ENCODE peak calls at places on chromosomes 13 and 19, in five cellular contexts. S is PC-9, H is choroid plexus epithelial cell, B is adrenal gland, V is sigmoid colon. P is an unnamed sample.

GRCh38 chr13:99265823-99266426 is 7.7 kb upstream of the GPR18 start:
- DNase-seq in S (no peak), H (peak), B (no peak), V (no peak), P (no peak)

GRCh38 chr19:18419195-18419698 is at the start of gene SSBP4:
- DNase-seq in S (peak), H (peak), B (peak), V (no peak), P (no peak)

GRCh38 chr13:101098873-101099272 is 317.4 kb downstream of the NALCN start:
- DNase-seq in S (no peak), H (no peak), B (no peak), V (no peak), P (no peak)

GRCh38 chr13:68784275-68784674 is 1323.4 kb upstream of the ATXN8OS start:
- DNase-seq in S (no peak), H (no peak), B (no peak), V (no peak), P (no peak)

GRCh38 chr19:6737873-6738725 is 719 bp upstream of the GPR108 start:
- DNase-seq in S (peak), H (peak), B (peak), V (peak), P (no peak)

GRCh38 chr19:45782820-45783785 is 813 bp upstream of the DMPK start:
- DNase-seq in S (peak), H (peak), B (peak), V (peak), P (no peak)

GRCh38 chr19:45152504-45153338 is 8.1 kb downstream of the NKPD1 start:
- DNase-seq in S (no peak), H (peak), B (peak), V (no peak), P (no peak)

GRCh38 chr19:41792513-41793413 is 3.6 kb upstream of the CEACAM3 start:
- DNase-seq in S (peak), H (peak), B (peak), V (no peak), P (peak)

GRCh38 chr19:8468761-8469458 is 24.1 kb downstream of the HNRNPM start:
- DNase-seq in S (no peak), H (peak), B (no peak), V (no peak), P (no peak)

GRCh38 chr13:114101831-114102520 is 30.4 kb downstream of the RASA3 start:
- DNase-seq in S (no peak), H (no peak), B (no peak), V (peak), P (no peak)

GRCh38 chr19:55112781-55113569 is 4.5 kb downstream of the PPP1R12C start:
- DNase-seq in S (no peak), H (no peak), B (no peak), V (no peak), P (no peak)

GRCh38 chr19:35673121-35673804 is 6.9 kb downstream of the UPK1A start:
- DNase-seq in S (peak), H (peak), B (peak), V (peak), P (peak)

GRCh38 chr13:46641274-46642081 is 88.5 kb downstream of the LRCH1 start:
- DNase-seq in S (no peak), H (peak), B (no peak), V (no peak), P (no peak)

GRCh38 chr19:2512523-2513431 is 36.9 kb downstream of the GADD45B start:
- DNase-seq in S (no peak), H (no peak), B (no peak), V (no peak), P (no peak)

GRCh38 chr13:44011036-44011435 is 131.3 kb downstream of the LACC1 start:
- DNase-seq in S (no peak), H (peak), B (peak), V (no peak), P (no peak)

GRCh38 chr19:41957838-41958366 is 1.2 kb downstream of the RABAC1 start:
- DNase-seq in S (peak), H (peak), B (peak), V (peak), P (peak)

GRCh38 chr19:18119243-18120105 is 21.9 kb downstream of the MAST3 start:
- DNase-seq in S (no peak), H (no peak), B (no peak), V (no peak), P (no peak)

GRCh38 chr13:49938274-49938673 is 2.1 kb upstream of the SPRYD7 start:
- DNase-seq in S (no peak), H (no peak), B (no peak), V (no peak), P (no peak)

GRCh38 chr13:101773062-101773461 is 320.6 kb downstream of the ITGBL1 start:
- DNase-seq in S (no peak), H (peak), B (no peak), V (no peak), P (no peak)

GRCh38 chr19:18518639-18519038 is 3.2 kb downstream of the ELL start:
- DNase-seq in S (no peak), H (no peak), B (no peak), V (no peak), P (no peak)

GRCh38 chr19:47231215-47232054 is 436 bp upstream of the BBC3 start:
- DNase-seq in S (peak), H (peak), B (peak), V (peak), P (no peak)

GRCh38 chr13:21752501-21752900 is 81.6 kb downstream of the FGF9 start:
- DNase-seq in S (no peak), H (no peak), B (no peak), V (no peak), P (no peak)

GRCh38 chr19:16896913-16897571 is 8.2 kb downstream of the F2RL3 start:
- DNase-seq in S (no peak), H (peak), B (peak), V (peak), P (peak)

GRCh38 chr13:50127017-50127725 is 111.9 kb downstream of the KCNRG start:
- DNase-seq in S (no peak), H (peak), B (peak), V (peak), P (no peak)

GRCh38 chr19:812819-813358 is 8.9 kb downstream of the PLPPR3 start:
- DNase-seq in S (no peak), H (no peak), B (no peak), V (no peak), P (no peak)

GRCh38 chr19:5292453-5292842 is 48.2 kb downstream of the PTPRS start:
- DNase-seq in S (no peak), H (no peak), B (no peak), V (peak), P (no peak)

GRCh38 chr13:101144808-101145419 is 271.4 kb downstream of the NALCN start:
- DNase-seq in S (peak), H (peak), B (peak), V (no peak), P (no peak)

GRCh38 chr13:109874921-109875454 is 88.6 kb upstream of the IRS2 start:
- DNase-seq in S (peak), H (peak), B (no peak), V (no peak), P (no peak)

DNA sequence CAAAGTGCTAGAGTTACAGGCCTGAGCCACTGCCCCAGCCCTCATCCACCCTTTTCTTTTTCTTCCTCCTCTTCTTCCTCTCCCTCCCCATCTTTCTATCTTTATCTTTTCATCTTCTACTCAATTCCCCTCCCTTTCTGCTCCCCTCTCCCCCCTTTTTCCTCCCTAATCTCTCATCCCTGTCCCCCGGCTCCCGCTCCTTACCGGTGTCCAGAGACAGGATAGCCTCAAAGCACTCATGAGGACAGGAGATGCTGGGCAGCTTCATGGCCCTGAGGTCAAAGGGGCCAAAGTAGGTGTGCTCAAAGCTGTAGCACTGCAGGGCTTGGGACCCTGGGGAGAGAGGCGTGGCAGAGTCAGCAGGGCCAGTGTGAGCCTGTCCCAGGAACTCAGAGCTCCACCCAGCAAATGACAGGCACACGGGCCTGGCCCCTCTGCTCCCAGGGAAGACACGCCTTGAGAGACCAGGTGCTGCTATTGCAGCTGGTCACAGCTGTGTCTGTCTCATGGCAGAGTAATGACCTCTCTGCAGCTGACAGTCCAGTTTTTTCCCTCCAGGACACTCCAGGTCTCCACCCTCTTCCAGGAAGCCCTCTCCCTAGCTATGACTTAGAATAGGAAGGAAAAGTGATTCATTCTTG is 2.6 kb downstream of the LYPD5 start:
- DNase-seq in S (peak), H (no peak), B (no peak), V (no peak), P (no peak)
- H3K4me3 ChIP-seq in S (no peak), H (no peak), B (no peak), V (no peak), P (no peak)

GRCh38 chr19:13951799-13952153 is 533 bp upstream of the DCAF15 start:
- DNase-seq in S (no peak), H (no peak), B (no peak), V (no peak), P (no peak)
- H3K4me3 ChIP-seq in S (peak), H (peak), B (peak), V (peak), P (peak)

GRCh38 chr19:48624791-48625723 is 5.8 kb downstream of the SPHK2 start:
- DNase-seq in S (no peak), H (no peak), B (no peak), V (peak), P (no peak)
- H3K4me3 ChIP-seq in S (no peak), H (peak), B (peak), V (peak), P (peak)

DNA sequence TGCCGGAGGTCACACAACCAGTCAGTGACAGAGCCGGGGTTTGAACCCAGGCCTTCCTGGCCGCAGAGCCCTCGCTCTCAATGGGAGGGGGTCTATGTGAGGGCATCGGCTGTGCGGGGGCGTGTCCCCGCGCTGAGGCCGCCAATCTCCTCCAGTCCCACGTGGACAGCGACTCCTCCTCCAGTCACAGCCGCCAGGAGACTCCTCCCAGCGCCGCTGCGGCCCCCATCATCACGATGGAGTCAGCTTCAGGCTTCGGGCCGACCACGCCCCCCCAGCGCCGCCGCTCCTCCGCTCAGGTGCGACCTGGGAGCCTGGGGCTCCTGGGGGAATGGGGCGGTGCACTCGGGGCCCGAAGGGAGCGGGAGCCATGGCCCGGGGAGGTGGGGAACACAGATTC is 6.0 kb downstream of the SPRED3 start:
- DNase-seq in S (no peak), H (peak), B (no peak), V (no peak), P (peak)
- H3K4me3 ChIP-seq in S (no peak), H (peak), B (no peak), V (no peak), P (no peak)

DNA sequence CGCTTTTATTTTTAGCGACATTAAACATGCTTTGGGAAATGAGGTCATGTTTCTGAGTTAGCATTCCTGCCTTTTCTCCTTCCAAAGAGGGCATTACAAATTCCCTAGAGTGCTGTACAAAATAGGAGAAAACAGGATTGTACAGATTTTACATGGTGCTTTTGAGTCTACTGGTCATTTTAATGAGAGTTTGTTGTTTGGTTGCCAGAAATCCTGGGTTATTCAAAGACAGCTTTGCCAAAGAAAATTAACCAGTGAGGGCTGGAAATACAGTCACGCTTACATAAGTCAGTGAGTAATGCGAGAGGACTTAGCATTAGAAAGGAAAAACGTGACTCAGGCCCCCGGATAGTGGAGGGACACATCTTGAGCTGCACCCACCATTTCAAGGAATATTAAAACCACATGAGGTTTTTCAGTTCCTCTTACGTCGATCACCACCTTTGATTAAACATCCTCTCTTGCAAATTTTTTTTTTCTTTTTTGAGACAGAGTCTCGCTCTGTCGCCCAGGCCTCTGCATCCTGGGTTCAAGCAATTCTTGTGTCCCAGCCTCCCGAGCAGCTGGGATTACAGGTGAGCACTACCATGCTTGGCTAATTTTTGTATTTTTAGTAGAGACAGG is 55.4 kb downstream of the SACS start:
- DNase-seq in S (no peak), H (peak), B (peak), V (no peak), P (no peak)
- H3K4me3 ChIP-seq in S (no peak), H (no peak), B (no peak), V (no peak), P (no peak)

DNA sequence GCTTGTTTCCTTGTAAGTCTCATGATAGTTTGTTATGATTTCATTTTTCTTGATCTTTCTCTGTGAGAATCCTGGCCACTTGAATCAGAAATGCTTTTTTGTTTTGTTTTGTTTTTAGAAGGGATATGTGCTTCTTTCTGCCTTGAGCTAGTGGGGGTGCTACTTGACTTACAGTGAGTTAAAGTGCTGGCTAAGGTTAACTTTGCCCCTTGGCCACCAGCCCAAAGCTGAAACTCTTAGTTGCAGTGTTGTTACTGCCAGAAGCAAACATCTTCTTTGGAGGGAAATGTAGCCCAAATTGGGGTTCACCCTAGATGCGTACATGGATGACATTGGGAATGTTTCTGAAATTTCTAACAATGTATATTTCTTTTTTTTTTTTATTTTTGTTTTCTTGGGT is 57.4 kb downstream of the TDRD3 start:
- DNase-seq in S (no peak), H (peak), B (no peak), V (no peak), P (no peak)
- H3K4me3 ChIP-seq in S (no peak), H (no peak), B (no peak), V (no peak), P (no peak)